ENCODE peak calls at places on chromosomes 4 and X, in eight cellular contexts. C is HFF-Myc; R is heart left ventricle; H is cardiac muscle cell; E is activated CD8-positive, alpha-beta T cell treated with anti-CD3 and anti-CD28 coated beads for 36 hours; F is CD4-positive, alpha-beta T cell; Y is fibroblast of pulmonary artery; L is AG04450. V is an unnamed sample.

GRCh38 chrX:151169783-151170182 is 6.6 kb upstream of the GPR50 start:
- DNase-seq in C (no peak), R (no peak), H (no peak), E (no peak), F (no peak), Y (no peak), L (no peak), V (no peak)

GRCh38 chr4:41935652-41936021 is 408 bp downstream of the TMEM33 start:
- DNase-seq in C (no peak), R (no peak), H (no peak), E (peak), F (no peak), Y (peak), L (no peak), V (no peak)

GRCh38 chr4:157223446-157223845 is 2.9 kb downstream of the GRIA2 start:
- DNase-seq in C (no peak), R (no peak), H (no peak), E (no peak), F (no peak), Y (no peak), L (no peak), V (no peak)

GRCh38 chr4:184344899-184345572 is 127.4 kb upstream of the ENPP6 start:
- DNase-seq in C (no peak), R (no peak), H (no peak), E (peak), F (no peak), Y (no peak), L (no peak), V (no peak)

GRCh38 chr4:34516524-34516923 is 1727.8 kb downstream of the ARAP2 start:
- DNase-seq in C (no peak), R (no peak), H (no peak), E (no peak), F (no peak), Y (no peak), L (no peak), V (no peak)

GRCh38 chrX:46444011-46444410 is 101.2 kb downstream of the ZNF674 start:
- DNase-seq in C (peak), R (no peak), H (peak), E (peak), F (no peak), Y (peak), L (peak), V (no peak)

GRCh38 chrX:106931831-106932491 is 11.8 kb downstream of the CLDN2 start:
- DNase-seq in C (no peak), R (no peak), H (peak), E (no peak), F (no peak), Y (no peak), L (no peak), V (no peak)

GRCh38 chr4:66688674-66689073 is 856.6 kb downstream of the CENPC start:
- DNase-seq in C (no peak), R (no peak), H (peak), E (no peak), F (no peak), Y (peak), L (no peak), V (no peak)

GRCh38 chr4:150217192-150217591 is 138.9 kb downstream of the DCLK2 start:
- DNase-seq in C (no peak), R (no peak), H (peak), E (no peak), F (no peak), Y (peak), L (no peak), V (no peak)

GRCh38 chr4:122531038-122531437 is 74.5 kb upstream of the IL2 start:
- DNase-seq in C (no peak), R (no peak), H (no peak), E (no peak), F (no peak), Y (no peak), L (no peak), V (no peak)

GRCh38 chr4:76582817-76583087 is 147.7 kb downstream of the SHROOM3 start:
- DNase-seq in C (no peak), R (no peak), H (no peak), E (no peak), F (no peak), Y (no peak), L (no peak), V (no peak)

GRCh38 chr4:173288296-173288695 is 45.9 kb downstream of the HMGB2 start:
- DNase-seq in C (peak), R (peak), H (peak), E (peak), F (peak), Y (peak), L (peak), V (peak)

GRCh38 chrX:88560673-88561330 is 186.2 kb upstream of the CPXCR1 start:
- DNase-seq in C (no peak), R (no peak), H (peak), E (no peak), F (no peak), Y (no peak), L (no peak), V (no peak)

GRCh38 chrX:41167888-41168287 is 82.6 kb downstream of the USP9X start:
- DNase-seq in C (no peak), R (no peak), H (no peak), E (no peak), F (no peak), Y (peak), L (no peak), V (no peak)

GRCh38 chrX:50536955-50537354 is 66.3 kb upstream of the DGKK start:
- DNase-seq in C (no peak), R (no peak), H (no peak), E (no peak), F (no peak), Y (no peak), L (no peak), V (no peak)

GRCh38 chr4:93659629-93660028 is 168.9 kb upstream of the ATOH1 start:
- DNase-seq in C (no peak), R (no peak), H (no peak), E (no peak), F (no peak), Y (no peak), L (no peak), V (no peak)

GRCh38 chrX:110316351-110317078 is 1.4 kb downstream of the AMMECR1 start:
- DNase-seq in C (no peak), R (no peak), H (peak), E (peak), F (no peak), Y (peak), L (no peak), V (no peak)

GRCh38 chr4:10006604-10007435 is 14.5 kb downstream of the SLC2A9 start:
- DNase-seq in C (no peak), R (no peak), H (no peak), E (peak), F (no peak), Y (peak), L (no peak), V (no peak)

GRCh38 chr4:82599336-82599735 is 37.5 kb upstream of the TMEM150C start:
- DNase-seq in C (no peak), R (no peak), H (peak), E (peak), F (no peak), Y (no peak), L (no peak), V (no peak)

GRCh38 chr4:87219648-87220093 is 747 bp downstream of the KLHL8 start:
- DNase-seq in C (peak), R (no peak), H (peak), E (peak), F (peak), Y (peak), L (no peak), V (peak)

GRCh38 chr4:1200425-1201035 is 28.1 kb upstream of the SPON2 start:
- DNase-seq in C (peak), R (peak), H (no peak), E (peak), F (no peak), Y (peak), L (peak), V (no peak)

GRCh38 chrX:23478561-23478960 is 143.9 kb downstream of the PTCHD1 start:
- DNase-seq in C (no peak), R (no peak), H (no peak), E (no peak), F (no peak), Y (no peak), L (no peak), V (no peak)

GRCh38 chr4:22766068-22766467 is 73.3 kb downstream of the GBA3 start:
- DNase-seq in C (no peak), R (no peak), H (no peak), E (no peak), F (no peak), Y (no peak), L (no peak), V (no peak)

GRCh38 chrX:47518105-47518504 is 35.1 kb upstream of the ZNF41 start:
- DNase-seq in C (no peak), R (no peak), H (no peak), E (no peak), F (no peak), Y (no peak), L (no peak), V (no peak)

GRCh38 chr4:138114434-138114833 is 127.7 kb downstream of the SLC7A11 start:
- DNase-seq in C (no peak), R (no peak), H (no peak), E (no peak), F (no peak), Y (peak), L (no peak), V (peak)

GRCh38 chrX:46666831-46667230 is 92.1 kb downstream of the SLC9A7 start:
- DNase-seq in C (no peak), R (no peak), H (no peak), E (no peak), F (no peak), Y (no peak), L (no peak), V (no peak)

GRCh38 chr4:72770708-72771107 is 201.7 kb upstream of the ADAMTS3 start:
- DNase-seq in C (no peak), R (no peak), H (no peak), E (no peak), F (no peak), Y (no peak), L (no peak), V (no peak)

GRCh38 chr4:184506527-184507121 is 32.3 kb upstream of the IRF2 start:
- DNase-seq in C (no peak), R (no peak), H (no peak), E (peak), F (peak), Y (no peak), L (no peak), V (peak)

GRCh38 chrX:47723689-47724088 is 64.7 kb upstream of the UXT start:
- DNase-seq in C (no peak), R (no peak), H (no peak), E (peak), F (no peak), Y (no peak), L (no peak), V (no peak)

GRCh38 chr4:139922625-139923024 is 231.4 kb downstream of the MAML3 start:
- DNase-seq in C (no peak), R (no peak), H (no peak), E (no peak), F (no peak), Y (peak), L (no peak), V (no peak)

GRCh38 chr4:140568507-140569306 is at the start of gene UCP1:
- DNase-seq in C (no peak), R (no peak), H (peak), E (peak), F (no peak), Y (no peak), L (no peak), V (no peak)

GRCh38 chrX:6225307-6226052 is 3.2 kb downstream of the NLGN4X start:
- DNase-seq in C (no peak), R (no peak), H (peak), E (no peak), F (no peak), Y (no peak), L (no peak), V (no peak)
- TF ChIP-seq CTCF in C (no peak), R (no peak), H (no peak), E (no peak), F (no peak), Y (no peak), L (no peak), V (no peak)

DNA sequence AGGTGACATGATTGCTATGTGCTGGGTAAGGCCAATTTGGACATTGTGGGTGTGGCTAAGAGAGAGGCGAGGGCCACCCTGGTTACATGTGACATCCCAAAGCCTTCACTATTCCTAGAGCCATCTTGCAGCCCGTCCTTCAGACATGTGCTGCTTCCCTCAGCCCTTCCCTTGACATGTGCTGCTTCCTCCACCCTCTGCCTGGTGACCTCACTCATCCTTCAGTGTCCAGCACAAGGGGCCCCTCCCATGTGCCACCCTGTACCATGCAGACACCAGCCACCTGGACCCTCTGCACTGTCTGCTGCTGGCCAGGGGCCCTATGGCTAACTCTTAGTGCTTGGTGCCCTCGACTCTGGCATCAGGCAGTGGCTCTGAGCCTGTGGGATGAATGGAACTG is 27.4 kb downstream of the ADRA2C start:
- DNase-seq in C (no peak), R (no peak), H (no peak), E (no peak), F (no peak), Y (no peak), L (no peak), V (no peak)
- TF ChIP-seq CTCF in C (no peak), R (no peak), H (no peak), E (no peak), F (no peak), Y (no peak), L (no peak), V (no peak)

DNA sequence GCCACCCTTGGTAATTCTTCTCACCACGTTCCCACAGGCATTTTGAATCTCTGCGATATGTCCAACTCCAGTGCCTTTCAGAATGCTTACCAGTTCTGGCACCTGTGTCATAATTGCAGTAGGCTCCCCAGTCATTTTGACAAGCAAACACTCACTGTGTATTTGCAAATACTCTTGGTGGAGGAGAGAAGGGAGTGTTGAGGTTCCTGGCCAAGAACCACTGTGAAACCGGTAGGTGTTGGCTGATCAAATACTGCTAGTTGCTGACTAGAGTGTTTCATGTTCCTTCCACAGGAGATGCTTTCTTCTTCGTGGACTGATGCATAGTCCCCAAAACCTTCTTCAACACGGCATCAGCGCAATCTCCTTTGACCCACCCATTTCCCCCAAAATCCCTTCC is 16.0 kb upstream of the NLGN4X start:
- DNase-seq in C (no peak), R (no peak), H (no peak), E (no peak), F (no peak), Y (no peak), L (no peak), V (no peak)
- TF ChIP-seq CTCF in C (no peak), R (no peak), H (no peak), E (no peak), F (no peak), Y (no peak), L (no peak), V (no peak)

GRCh38 chr4:168999836-169000235 is 10.2 kb downstream of the CBR4 start:
- DNase-seq in C (no peak), R (no peak), H (no peak), E (no peak), F (no peak), Y (no peak), L (no peak), V (no peak)

GRCh38 chr4:168998596-168998995 is 11.5 kb downstream of the CBR4 start:
- DNase-seq in C (no peak), R (no peak), H (no peak), E (no peak), F (no peak), Y (no peak), L (no peak), V (no peak)

GRCh38 chr4:168994961-168995360 is 15.1 kb downstream of the CBR4 start:
- DNase-seq in C (no peak), R (no peak), H (no peak), E (no peak), F (no peak), Y (no peak), L (no peak), V (no peak)

GRCh38 chr4:168993724-168994510 is 16.1 kb downstream of the CBR4 start:
- DNase-seq in C (no peak), R (no peak), H (no peak), E (no peak), F (no peak), Y (no peak), L (no peak), V (no peak)

GRCh38 chr4:168995537-168996295 is 14.3 kb downstream of the CBR4 start:
- DNase-seq in C (no peak), R (no peak), H (no peak), E (no peak), F (no peak), Y (peak), L (no peak), V (no peak)
- TF ChIP-seq CTCF in C (no peak), R (peak), H (peak), E (no peak), F (no peak), Y (peak), L (peak), V (no peak)

DNA sequence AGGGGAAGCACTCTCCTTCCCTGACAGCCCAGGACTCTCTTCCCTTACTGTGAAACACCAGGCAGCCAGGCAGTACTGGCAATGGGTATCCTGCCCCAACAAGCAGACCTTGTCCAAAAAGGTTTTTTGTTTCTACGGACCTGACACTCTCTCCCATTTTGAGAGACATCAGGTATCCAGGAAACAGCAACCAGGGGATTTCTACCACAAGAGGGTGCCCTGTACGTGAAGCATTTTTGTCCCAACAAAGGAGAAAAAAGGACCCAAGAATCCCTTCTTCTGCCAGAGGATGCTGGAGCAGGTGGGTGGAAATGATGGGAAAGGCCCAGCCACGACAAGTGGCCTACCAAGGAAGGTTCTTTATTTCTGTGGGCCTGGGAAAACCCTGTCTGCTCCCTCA is 65.7 kb upstream of the FGF13 start:
- DNase-seq in C (no peak), R (no peak), H (no peak), E (no peak), F (no peak), Y (no peak), L (no peak), V (no peak)
- TF ChIP-seq CTCF in C (no peak), R (no peak), H (no peak), E (no peak), F (no peak), Y (no peak), L (no peak), V (no peak)

DNA sequence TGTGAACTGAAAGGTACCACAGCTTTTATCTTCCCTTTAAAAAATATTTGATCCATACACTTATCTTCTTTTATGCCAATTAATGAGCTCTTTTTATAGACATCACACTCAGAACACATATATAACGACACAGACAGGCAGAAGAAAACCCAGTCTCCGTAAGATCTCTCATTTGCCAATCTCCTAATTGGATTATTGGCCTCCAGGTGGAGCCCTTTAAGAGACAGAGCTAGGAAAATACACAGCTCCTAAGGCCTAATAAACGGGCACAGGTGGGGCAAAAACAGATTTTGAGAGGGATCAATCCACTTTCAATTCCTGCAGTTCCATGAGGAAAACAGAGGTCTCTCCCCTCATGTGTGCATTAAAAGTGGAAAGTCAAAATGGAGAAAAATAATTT is 1495.4 kb downstream of the RPA4 start:
- DNase-seq in C (no peak), R (no peak), H (no peak), E (no peak), F (no peak), Y (no peak), L (no peak), V (no peak)
- TF ChIP-seq CTCF in C (no peak), R (no peak), H (no peak), E (no peak), F (no peak), Y (no peak), L (no peak), V (no peak)

GRCh38 chr4:6891436-6892170 is 18.0 kb upstream of the TBC1D14 start:
- DNase-seq in C (no peak), R (no peak), H (no peak), E (no peak), F (no peak), Y (peak), L (no peak), V (no peak)

GRCh38 chr4:6892909-6893202 is 16.8 kb upstream of the TBC1D14 start:
- DNase-seq in C (no peak), R (no peak), H (no peak), E (no peak), F (no peak), Y (no peak), L (no peak), V (no peak)

GRCh38 chr4:6893449-6894085 is 16.1 kb upstream of the TBC1D14 start:
- DNase-seq in C (no peak), R (no peak), H (no peak), E (no peak), F (no peak), Y (no peak), L (peak), V (no peak)

GRCh38 chr4:6894086-6894478 is 15.5 kb upstream of the TBC1D14 start:
- DNase-seq in C (no peak), R (no peak), H (no peak), E (no peak), F (no peak), Y (no peak), L (no peak), V (no peak)

DNA sequence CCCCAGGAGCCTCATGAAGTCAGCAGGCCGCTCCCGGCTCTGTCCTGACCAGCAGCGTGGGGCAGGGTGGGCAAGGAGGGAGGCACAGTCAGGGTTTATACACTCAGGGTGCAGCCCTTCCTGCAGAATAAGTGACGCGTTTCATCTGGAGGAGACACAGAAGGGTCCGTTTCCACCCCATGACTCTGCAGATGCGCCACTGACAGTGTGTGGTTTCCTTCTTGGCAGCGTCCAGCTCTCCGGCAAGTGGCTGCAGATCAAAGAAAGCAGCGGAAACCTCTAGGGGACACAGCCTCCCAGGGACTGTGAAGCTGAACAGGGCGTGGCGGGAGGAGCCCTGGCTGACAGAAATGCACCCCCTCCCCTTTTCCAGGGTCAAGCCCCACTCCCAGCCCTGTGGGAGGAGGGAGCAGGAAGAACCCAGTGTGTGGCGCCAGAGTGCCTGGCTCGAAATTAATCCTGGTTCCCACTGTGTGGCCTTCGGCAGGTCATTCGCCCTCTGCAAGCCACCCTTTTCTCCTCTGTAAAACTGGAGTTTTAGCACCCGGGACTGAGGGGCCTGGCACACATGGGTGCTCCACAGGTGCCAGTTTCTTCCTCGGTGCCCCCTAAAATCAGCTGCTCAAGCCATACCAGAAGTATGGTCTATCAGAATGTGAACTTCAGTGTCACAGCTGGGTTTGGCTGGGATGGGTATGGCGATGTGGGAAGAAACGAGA is 17.3 kb upstream of the TBC1D14 start:
- DNase-seq in C (no peak), R (peak), H (peak), E (peak), F (no peak), Y (peak), L (no peak), V (no peak)
- TF ChIP-seq CTCF in C (no peak), R (no peak), H (peak), E (no peak), F (no peak), Y (peak), L (no peak), V (no peak)

GRCh38 chrX:10326578-10326977 is 169.8 kb downstream of the CLCN4 start:
- DNase-seq in C (peak), R (no peak), H (no peak), E (no peak), F (no peak), Y (peak), L (no peak), V (no peak)
- TF ChIP-seq CTCF in C (peak), R (peak), H (peak), E (no peak), F (no peak), Y (peak), L (peak), V (peak)

V was measured in GM12864.